ENCODE peak calls at places on chromosomes 11 and 22, in nine cellular contexts. T, Q, V, I, H, B, D, A and M are unnamed samples.

GRCh38 chr11:86484164-86484794 is 109.6 kb downstream of the CCDC81 start:
- DNase-seq in T (no peak), Q (no peak), V (peak; percentile 95), I (peak; percentile 34), H (no peak), B (no peak), D (no peak), A (no peak), M (no peak)

GRCh38 chr11:19968860-19969259 is 191.4 kb downstream of the DBX1 start:
- DNase-seq in T (no peak), Q (no peak), V (no peak), I (no peak), H (no peak), B (no peak), D (no peak), A (no peak), M (no peak)

GRCh38 chr11:38460429-38460828 is 1862.4 kb upstream of the RAG2 start:
- DNase-seq in T (no peak), Q (no peak), V (no peak), I (no peak), H (no peak), B (no peak), D (no peak), A (no peak), M (no peak)

GRCh38 chr11:86686531-86686930 is 14.1 kb upstream of the ME3 start:
- DNase-seq in T (no peak), Q (no peak), V (no peak), I (no peak), H (no peak), B (no peak), D (no peak), A (no peak), M (no peak)

GRCh38 chr11:36254739-36255138 is 34.5 kb downstream of the COMMD9 start:
- DNase-seq in T (no peak), Q (no peak), V (peak; percentile 56), I (no peak), H (no peak), B (no peak), D (no peak), A (no peak), M (no peak)

GRCh38 chr11:34546511-34547206 is 33.1 kb upstream of the ELF5 start:
- DNase-seq in T (no peak), Q (no peak), V (no peak), I (no peak), H (peak; percentile 36), B (no peak), D (no peak), A (no peak), M (no peak)

GRCh38 chr11:60252709-60253108 is 9.8 kb upstream of the MS4A4E start:
- DNase-seq in T (no peak), Q (no peak), V (no peak), I (no peak), H (no peak), B (no peak), D (no peak), A (no peak), M (no peak)

GRCh38 chr22:39174498-39175120 is 22.1 kb upstream of the CBX7 start:
- DNase-seq in T (peak; percentile 92), Q (peak; percentile 95), V (peak; percentile 76), I (peak; percentile 74), H (peak; percentile 100), B (peak; percentile 84), D (peak; percentile 82), A (no peak), M (peak; percentile 80)

GRCh38 chr11:12132790-12133145 is 22.4 kb downstream of the MICAL2 start:
- DNase-seq in T (no peak), Q (no peak), V (no peak), I (no peak), H (no peak), B (peak; percentile 46), D (no peak), A (no peak), M (no peak)

GRCh38 chr11:130609121-130610035 is 160.9 kb downstream of the ADAMTS15 start:
- DNase-seq in T (no peak), Q (no peak), V (peak; percentile 50), I (no peak), H (peak; percentile 61), B (peak; percentile 72), D (no peak), A (no peak), M (no peak)

GRCh38 chr11:65653229-65654225 is 9.2 kb downstream of the RELA start:
- DNase-seq in T (no peak), Q (peak; percentile 59), V (no peak), I (peak; percentile 24), H (no peak), B (peak; percentile 70), D (peak; percentile 19), A (no peak), M (no peak)

GRCh38 chr11:32960553-32961164 is 55.0 kb upstream of the DEPDC7 start:
- DNase-seq in T (no peak), Q (no peak), V (peak; percentile 26), I (no peak), H (no peak), B (no peak), D (no peak), A (peak; percentile 24), M (no peak)

GRCh38 chr11:96045622-96046456 is 121.9 kb upstream of the MTMR2 start:
- DNase-seq in T (no peak), Q (no peak), V (no peak), I (no peak), H (peak; percentile 86), B (no peak), D (peak; percentile 49), A (no peak), M (no peak)

GRCh38 chr11:133619973-133620372 is 87.7 kb upstream of the OPCML start:
- DNase-seq in T (no peak), Q (no peak), V (no peak), I (no peak), H (no peak), B (no peak), D (no peak), A (no peak), M (no peak)
- TF ChIP-seq CTCF in T (peak; percentile 33), Q (no peak), V (no peak), I (no peak), H (peak; percentile 61), B (peak; percentile 7), D (no peak), A (no peak), M (no peak)

GRCh38 chr22:45832180-45832579 is 144.8 kb downstream of the WNT7B start:
- DNase-seq in T (no peak), Q (no peak), V (no peak), I (no peak), H (peak; percentile 74), B (no peak), D (no peak), A (no peak), M (no peak)
- TF ChIP-seq CTCF in T (no peak), Q (no peak), V (no peak), I (no peak), H (peak; percentile 67), B (no peak), D (no peak), A (no peak), M (no peak)

GRCh38 chr11:70191495-70192140 is 11.5 kb upstream of the FADD start:
- DNase-seq in T (peak; percentile 84), Q (peak; percentile 87), V (peak; percentile 51), I (peak; percentile 75), H (peak; percentile 96), B (peak; percentile 87), D (peak; percentile 62), A (peak; percentile 84), M (peak; percentile 79)
- TF ChIP-seq CTCF in T (peak; percentile 99), Q (peak; percentile 77), V (peak; percentile 84), I (peak; percentile 86), H (peak; percentile 99), B (peak; percentile 86), D (peak; percentile 85), A (peak; percentile 96), M (peak; percentile 82)

GRCh38 chr11:2888266-2888968 is 2.8 kb upstream of the CDKN1C start:
- DNase-seq in T (peak; percentile 91), Q (peak; percentile 97), V (peak; percentile 82), I (peak; percentile 93), H (peak; percentile 98), B (peak; percentile 96), D (peak; percentile 81), A (peak; percentile 87), M (peak; percentile 93)
- TF ChIP-seq CTCF in T (peak; percentile 98), Q (peak; percentile 96), V (peak; percentile 97), I (peak; percentile 92), H (peak; percentile 97), B (peak; percentile 98), D (peak; percentile 92), A (peak; percentile 99), M (peak; percentile 99)

GRCh38 chr22:20215742-20216141 is 52.4 kb downstream of the RTN4R start:
- DNase-seq in T (no peak), Q (no peak), V (no peak), I (no peak), H (no peak), B (no peak), D (no peak), A (no peak), M (no peak)
- TF ChIP-seq CTCF in T (no peak), Q (no peak), V (no peak), I (no peak), H (peak; percentile 27), B (no peak), D (no peak), A (peak; percentile 8), M (no peak)

DNA sequence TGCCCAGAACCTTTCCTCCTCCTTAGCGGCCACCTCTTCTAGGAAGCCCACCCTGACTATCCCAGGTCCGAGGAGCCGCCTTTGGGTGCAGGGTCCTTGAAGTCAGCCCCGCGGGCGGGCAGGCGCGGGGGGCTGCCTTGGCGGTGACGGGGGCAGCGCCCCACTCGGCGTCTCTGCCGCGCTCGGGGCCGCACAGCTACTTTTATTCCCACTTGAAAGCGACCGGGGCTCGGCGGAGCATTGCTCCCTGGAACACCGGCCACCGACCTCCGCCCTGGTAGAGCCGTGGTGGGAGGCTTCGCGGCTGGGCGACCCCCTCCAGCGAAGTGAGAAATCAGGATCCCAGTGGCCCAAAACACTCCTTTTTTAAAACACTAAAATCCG is 823 bp upstream of the MAPK11 start:
- DNase-seq in T (no peak), Q (no peak), V (no peak), I (no peak), H (no peak), B (no peak), D (no peak), A (no peak), M (no peak)
- TF ChIP-seq CTCF in T (no peak), Q (no peak), V (no peak), I (no peak), H (no peak), B (no peak), D (no peak), A (no peak), M (no peak)

DNA sequence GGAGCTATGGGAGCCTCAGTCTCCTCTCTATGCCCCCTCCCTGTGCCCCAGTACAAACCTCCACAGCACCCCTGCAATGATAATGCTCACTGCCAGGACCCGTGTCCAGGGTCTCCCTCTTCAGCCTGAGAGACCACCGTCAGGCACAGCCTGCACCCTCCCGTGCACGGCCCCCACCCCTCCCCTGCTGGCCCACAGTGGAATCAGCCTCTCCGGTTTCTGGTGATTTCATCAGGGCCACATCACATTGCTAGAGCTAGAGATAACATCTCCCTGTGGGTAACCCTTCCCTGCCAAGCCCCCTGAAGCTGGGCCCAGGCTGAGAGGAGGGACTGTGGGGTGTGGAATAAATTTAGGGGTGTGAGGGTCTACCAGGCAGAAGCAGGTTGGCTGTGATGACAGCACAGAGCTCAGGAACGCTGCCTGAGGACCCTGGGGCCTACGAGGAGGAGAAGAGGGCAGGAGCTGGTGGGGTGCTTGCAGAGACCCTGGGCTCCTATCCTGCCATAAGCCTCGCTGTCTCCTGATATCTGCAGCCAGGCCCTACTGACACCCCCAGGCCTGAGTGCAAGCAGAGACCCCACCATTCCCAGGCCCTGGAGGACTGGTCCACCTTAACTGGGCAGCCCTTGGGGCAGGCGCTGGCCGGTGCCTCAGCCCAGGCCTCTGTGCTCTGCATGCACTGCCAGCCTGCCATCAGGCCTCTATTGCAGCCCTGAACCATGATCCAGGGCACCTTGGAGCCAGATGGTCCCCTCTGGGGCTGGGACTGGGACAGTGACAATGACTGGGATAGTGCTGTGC is at the start of gene KLHDC7B:
- DNase-seq in T (no peak), Q (peak; percentile 79), V (no peak), I (no peak), H (no peak), B (no peak), D (no peak), A (peak; percentile 49), M (peak; percentile 64)
- TF ChIP-seq CTCF in T (no peak), Q (no peak), V (no peak), I (no peak), H (peak; percentile 10), B (no peak), D (no peak), A (no peak), M (peak; percentile 27)